ENCODE peak calls at places on chromosome 13, in eight cellular contexts. One of them, this sample, is unnamed.

GRCh38 chr13:41756198-41756885 is 204.6 kb downstream of the VWA8 start:
- DNase-seq in cardiac muscle cell: no peak
- DNase-seq in stimulated activated CD4-positive, alpha-beta T cell treated with anti-CD3 and anti-CD28 coated beads, Interleukin-4, amount 100 ng/mL, for 4 hours: no peak
- DNase-seq in mesothelial cell of epicardium: no peak
- DNase-seq in frontal cortex: no peak
- DNase-seq in neural crest cell: no peak
- DNase-seq in heart left ventricle: no peak
- DNase-seq in ecto neural progenitor cell: no peak
- DNase-seq in this sample: no peak

GRCh38 chr13:29925457-29925856 is 75.0 kb upstream of the UBL3 start:
- DNase-seq in cardiac muscle cell: peak; percentile 96
- DNase-seq in stimulated activated CD4-positive, alpha-beta T cell treated with anti-CD3 and anti-CD28 coated beads, Interleukin-4, amount 100 ng/mL, for 4 hours: no peak
- DNase-seq in mesothelial cell of epicardium: no peak
- DNase-seq in frontal cortex: peak; percentile 28
- DNase-seq in neural crest cell: no peak
- DNase-seq in heart left ventricle: peak; percentile 87
- DNase-seq in ecto neural progenitor cell: no peak
- DNase-seq in this sample: peak; percentile 33

GRCh38 chr13:29260684-29261083 is 334.8 kb downstream of the SLC7A1 start:
- DNase-seq in cardiac muscle cell: no peak
- DNase-seq in stimulated activated CD4-positive, alpha-beta T cell treated with anti-CD3 and anti-CD28 coated beads, Interleukin-4, amount 100 ng/mL, for 4 hours: no peak
- DNase-seq in mesothelial cell of epicardium: no peak
- DNase-seq in frontal cortex: no peak
- DNase-seq in neural crest cell: no peak
- DNase-seq in heart left ventricle: no peak
- DNase-seq in ecto neural progenitor cell: no peak
- DNase-seq in this sample: no peak

GRCh38 chr13:112153364-112153763 is 86.4 kb downstream of the SOX1 start:
- DNase-seq in cardiac muscle cell: no peak
- DNase-seq in stimulated activated CD4-positive, alpha-beta T cell treated with anti-CD3 and anti-CD28 coated beads, Interleukin-4, amount 100 ng/mL, for 4 hours: no peak
- DNase-seq in mesothelial cell of epicardium: no peak
- DNase-seq in frontal cortex: no peak
- DNase-seq in neural crest cell: no peak
- DNase-seq in heart left ventricle: no peak
- DNase-seq in ecto neural progenitor cell: no peak
- DNase-seq in this sample: no peak

GRCh38 chr13:80367473-80367872 is 26.5 kb upstream of the SPRY2 start:
- DNase-seq in cardiac muscle cell: no peak
- DNase-seq in stimulated activated CD4-positive, alpha-beta T cell treated with anti-CD3 and anti-CD28 coated beads, Interleukin-4, amount 100 ng/mL, for 4 hours: no peak
- DNase-seq in mesothelial cell of epicardium: no peak
- DNase-seq in frontal cortex: no peak
- DNase-seq in neural crest cell: no peak
- DNase-seq in heart left ventricle: no peak
- DNase-seq in ecto neural progenitor cell: no peak
- DNase-seq in this sample: no peak

GRCh38 chr13:25111557-25111956 is 15.6 kb downstream of the PABPC3 start:
- DNase-seq in cardiac muscle cell: no peak
- DNase-seq in stimulated activated CD4-positive, alpha-beta T cell treated with anti-CD3 and anti-CD28 coated beads, Interleukin-4, amount 100 ng/mL, for 4 hours: no peak
- DNase-seq in mesothelial cell of epicardium: no peak
- DNase-seq in frontal cortex: no peak
- DNase-seq in neural crest cell: no peak
- DNase-seq in heart left ventricle: no peak
- DNase-seq in ecto neural progenitor cell: no peak
- DNase-seq in this sample: no peak

GRCh38 chr13:110340812-110341444 is 33.8 kb downstream of the COL4A2 start:
- DNase-seq in cardiac muscle cell: peak; percentile 85
- DNase-seq in stimulated activated CD4-positive, alpha-beta T cell treated with anti-CD3 and anti-CD28 coated beads, Interleukin-4, amount 100 ng/mL, for 4 hours: peak; percentile 51
- DNase-seq in mesothelial cell of epicardium: peak; percentile 51
- DNase-seq in frontal cortex: peak; percentile 34
- DNase-seq in neural crest cell: no peak
- DNase-seq in heart left ventricle: peak; percentile 88
- DNase-seq in ecto neural progenitor cell: no peak
- DNase-seq in this sample: no peak

GRCh38 chr13:75803175-75803611 is 167.1 kb downstream of the LMO7 start:
- DNase-seq in cardiac muscle cell: no peak
- DNase-seq in stimulated activated CD4-positive, alpha-beta T cell treated with anti-CD3 and anti-CD28 coated beads, Interleukin-4, amount 100 ng/mL, for 4 hours: no peak
- DNase-seq in mesothelial cell of epicardium: no peak
- DNase-seq in frontal cortex: no peak
- DNase-seq in neural crest cell: no peak
- DNase-seq in heart left ventricle: no peak
- DNase-seq in ecto neural progenitor cell: no peak
- DNase-seq in this sample: no peak

GRCh38 chr13:32426981-32427851 is 714 bp downstream of the N4BP2L1 start:
- DNase-seq in cardiac muscle cell: peak; percentile 22
- DNase-seq in stimulated activated CD4-positive, alpha-beta T cell treated with anti-CD3 and anti-CD28 coated beads, Interleukin-4, amount 100 ng/mL, for 4 hours: peak; percentile 48
- DNase-seq in mesothelial cell of epicardium: peak; percentile 71
- DNase-seq in frontal cortex: peak; percentile 39
- DNase-seq in neural crest cell: peak; percentile 23
- DNase-seq in heart left ventricle: peak; percentile 57
- DNase-seq in ecto neural progenitor cell: peak; percentile 72
- DNase-seq in this sample: no peak

GRCh38 chr13:28250542-28250941 is 112.2 kb downstream of the PAN3 start:
- DNase-seq in cardiac muscle cell: no peak
- DNase-seq in stimulated activated CD4-positive, alpha-beta T cell treated with anti-CD3 and anti-CD28 coated beads, Interleukin-4, amount 100 ng/mL, for 4 hours: no peak
- DNase-seq in mesothelial cell of epicardium: no peak
- DNase-seq in frontal cortex: no peak
- DNase-seq in neural crest cell: no peak
- DNase-seq in heart left ventricle: no peak
- DNase-seq in ecto neural progenitor cell: no peak
- DNase-seq in this sample: no peak

GRCh38 chr13:52845766-52846566 is 2.5 kb downstream of the PCDH8 start:
- DNase-seq in cardiac muscle cell: peak; percentile 32
- DNase-seq in stimulated activated CD4-positive, alpha-beta T cell treated with anti-CD3 and anti-CD28 coated beads, Interleukin-4, amount 100 ng/mL, for 4 hours: peak; percentile 17
- DNase-seq in mesothelial cell of epicardium: peak; percentile 69
- DNase-seq in frontal cortex: no peak
- DNase-seq in neural crest cell: peak; percentile 61
- DNase-seq in heart left ventricle: no peak
- DNase-seq in ecto neural progenitor cell: peak; percentile 88
- DNase-seq in this sample: no peak

GRCh38 chr13:93655132-93655531 is 428.5 kb downstream of the GPC6 start:
- DNase-seq in cardiac muscle cell: no peak
- DNase-seq in stimulated activated CD4-positive, alpha-beta T cell treated with anti-CD3 and anti-CD28 coated beads, Interleukin-4, amount 100 ng/mL, for 4 hours: no peak
- DNase-seq in mesothelial cell of epicardium: no peak
- DNase-seq in frontal cortex: no peak
- DNase-seq in neural crest cell: no peak
- DNase-seq in heart left ventricle: no peak
- DNase-seq in ecto neural progenitor cell: no peak
- DNase-seq in this sample: no peak

GRCh38 chr13:24267283-24267682 is 42.1 kb upstream of the C1QTNF9 start:
- DNase-seq in cardiac muscle cell: peak; percentile 14
- DNase-seq in stimulated activated CD4-positive, alpha-beta T cell treated with anti-CD3 and anti-CD28 coated beads, Interleukin-4, amount 100 ng/mL, for 4 hours: no peak
- DNase-seq in mesothelial cell of epicardium: no peak
- DNase-seq in frontal cortex: no peak
- DNase-seq in neural crest cell: no peak
- DNase-seq in heart left ventricle: no peak
- DNase-seq in ecto neural progenitor cell: no peak
- DNase-seq in this sample: no peak

GRCh38 chr13:52371736-52372247 is 34.2 kb downstream of the THSD1 start:
- DNase-seq in cardiac muscle cell: peak; percentile 79
- DNase-seq in stimulated activated CD4-positive, alpha-beta T cell treated with anti-CD3 and anti-CD28 coated beads, Interleukin-4, amount 100 ng/mL, for 4 hours: no peak
- DNase-seq in mesothelial cell of epicardium: no peak
- DNase-seq in frontal cortex: no peak
- DNase-seq in neural crest cell: no peak
- DNase-seq in heart left ventricle: no peak
- DNase-seq in ecto neural progenitor cell: no peak
- DNase-seq in this sample: no peak

GRCh38 chr13:26561636-26562537 is 4.4 kb downstream of the WASF3 start:
- DNase-seq in cardiac muscle cell: peak; percentile 70
- DNase-seq in stimulated activated CD4-positive, alpha-beta T cell treated with anti-CD3 and anti-CD28 coated beads, Interleukin-4, amount 100 ng/mL, for 4 hours: no peak
- DNase-seq in mesothelial cell of epicardium: no peak
- DNase-seq in frontal cortex: no peak
- DNase-seq in neural crest cell: peak; percentile 20
- DNase-seq in heart left ventricle: no peak
- DNase-seq in ecto neural progenitor cell: peak; percentile 57
- DNase-seq in this sample: no peak

GRCh38 chr13:25679936-25680335 is 308.2 kb downstream of the ATP8A2 start:
- DNase-seq in cardiac muscle cell: no peak
- DNase-seq in stimulated activated CD4-positive, alpha-beta T cell treated with anti-CD3 and anti-CD28 coated beads, Interleukin-4, amount 100 ng/mL, for 4 hours: no peak
- DNase-seq in mesothelial cell of epicardium: no peak
- DNase-seq in frontal cortex: no peak
- DNase-seq in neural crest cell: no peak
- DNase-seq in heart left ventricle: no peak
- DNase-seq in ecto neural progenitor cell: no peak
- DNase-seq in this sample: no peak

GRCh38 chr13:31236211-31236786 is 36.5 kb downstream of the B3GLCT start:
- DNase-seq in cardiac muscle cell: peak; percentile 75
- DNase-seq in stimulated activated CD4-positive, alpha-beta T cell treated with anti-CD3 and anti-CD28 coated beads, Interleukin-4, amount 100 ng/mL, for 4 hours: no peak
- DNase-seq in mesothelial cell of epicardium: no peak
- DNase-seq in frontal cortex: peak; percentile 22
- DNase-seq in neural crest cell: no peak
- DNase-seq in heart left ventricle: no peak
- DNase-seq in ecto neural progenitor cell: no peak
- DNase-seq in this sample: no peak

GRCh38 chr13:113533441-113533840 is 42.9 kb upstream of the DCUN1D2 start:
- DNase-seq in cardiac muscle cell: no peak
- DNase-seq in stimulated activated CD4-positive, alpha-beta T cell treated with anti-CD3 and anti-CD28 coated beads, Interleukin-4, amount 100 ng/mL, for 4 hours: no peak
- DNase-seq in mesothelial cell of epicardium: peak; percentile 73
- DNase-seq in frontal cortex: no peak
- DNase-seq in neural crest cell: no peak
- DNase-seq in heart left ventricle: peak; percentile 53
- DNase-seq in ecto neural progenitor cell: peak; percentile 45
- DNase-seq in this sample: no peak

GRCh38 chr13:86464193-86464592 is 665.0 kb upstream of the SLITRK6 start:
- DNase-seq in cardiac muscle cell: no peak
- DNase-seq in stimulated activated CD4-positive, alpha-beta T cell treated with anti-CD3 and anti-CD28 coated beads, Interleukin-4, amount 100 ng/mL, for 4 hours: no peak
- DNase-seq in mesothelial cell of epicardium: no peak
- DNase-seq in frontal cortex: no peak
- DNase-seq in neural crest cell: no peak
- DNase-seq in heart left ventricle: no peak
- DNase-seq in ecto neural progenitor cell: no peak
- DNase-seq in this sample: no peak

GRCh38 chr13:60572003-60572792 is 175.2 kb downstream of the TDRD3 start:
- DNase-seq in cardiac muscle cell: peak; percentile 45
- DNase-seq in stimulated activated CD4-positive, alpha-beta T cell treated with anti-CD3 and anti-CD28 coated beads, Interleukin-4, amount 100 ng/mL, for 4 hours: no peak
- DNase-seq in mesothelial cell of epicardium: no peak
- DNase-seq in frontal cortex: no peak
- DNase-seq in neural crest cell: no peak
- DNase-seq in heart left ventricle: no peak
- DNase-seq in ecto neural progenitor cell: no peak
- DNase-seq in this sample: peak; percentile 60

GRCh38 chr13:112525306-112525945 is 62.5 kb downstream of the TUBGCP3 start:
- DNase-seq in cardiac muscle cell: no peak
- DNase-seq in stimulated activated CD4-positive, alpha-beta T cell treated with anti-CD3 and anti-CD28 coated beads, Interleukin-4, amount 100 ng/mL, for 4 hours: no peak
- DNase-seq in mesothelial cell of epicardium: no peak
- DNase-seq in frontal cortex: no peak
- DNase-seq in neural crest cell: no peak
- DNase-seq in heart left ventricle: no peak
- DNase-seq in ecto neural progenitor cell: no peak
- DNase-seq in this sample: no peak

GRCh38 chr13:30504081-30504480 is 38.3 kb upstream of the HMGB1 start:
- DNase-seq in cardiac muscle cell: peak; percentile 67
- DNase-seq in stimulated activated CD4-positive, alpha-beta T cell treated with anti-CD3 and anti-CD28 coated beads, Interleukin-4, amount 100 ng/mL, for 4 hours: no peak
- DNase-seq in mesothelial cell of epicardium: no peak
- DNase-seq in frontal cortex: no peak
- DNase-seq in neural crest cell: no peak
- DNase-seq in heart left ventricle: no peak
- DNase-seq in ecto neural progenitor cell: no peak
- DNase-seq in this sample: no peak

GRCh38 chr13:21060063-21060826 is 1.1 kb downstream of the LATS2 start:
- DNase-seq in cardiac muscle cell: peak; percentile 63
- DNase-seq in stimulated activated CD4-positive, alpha-beta T cell treated with anti-CD3 and anti-CD28 coated beads, Interleukin-4, amount 100 ng/mL, for 4 hours: no peak
- DNase-seq in mesothelial cell of epicardium: peak; percentile 53
- DNase-seq in frontal cortex: no peak
- DNase-seq in neural crest cell: peak; percentile 32
- DNase-seq in heart left ventricle: peak; percentile 70
- DNase-seq in ecto neural progenitor cell: peak; percentile 67
- DNase-seq in this sample: no peak

GRCh38 chr13:33490461-33491327 is 205.1 kb upstream of the STARD13 start:
- DNase-seq in cardiac muscle cell: peak; percentile 78
- DNase-seq in stimulated activated CD4-positive, alpha-beta T cell treated with anti-CD3 and anti-CD28 coated beads, Interleukin-4, amount 100 ng/mL, for 4 hours: no peak
- DNase-seq in mesothelial cell of epicardium: no peak
- DNase-seq in frontal cortex: no peak
- DNase-seq in neural crest cell: no peak
- DNase-seq in heart left ventricle: peak; percentile 37
- DNase-seq in ecto neural progenitor cell: peak; percentile 63
- DNase-seq in this sample: no peak

This sample was measured in A549.